ENCODE peak calls at places on chromosomes 3 and 15, in four cellular contexts. P is K562, M is HCT116, N is HepG2. H is an unnamed sample. For H3K4me1, the result is how much of the 10 kb centered on the place peaks cover.

GRCh38 chr3:175704366-175705041 is 845.4 kb downstream of the NAALADL2 start:
- DNase-seq in P (no peak), M (no peak), N (no peak), H (no peak)

GRCh38 chr3:66428733-66429132 is 72.1 kb downstream of the LRIG1 start:
- DNase-seq in P (no peak), M (no peak), N (no peak), H (peak)

GRCh38 chr3:184428561-184429175 is 48.8 kb downstream of the CHRD start:
- DNase-seq in P (no peak), M (no peak), N (no peak), H (no peak)

GRCh38 chr3:59444293-59444671 is 394.5 kb upstream of the CFAP20DC start:
- DNase-seq in P (no peak), M (no peak), N (no peak), H (no peak)

GRCh38 chr3:85912981-85913380 is 954.2 kb downstream of the CADM2 start:
- DNase-seq in P (no peak), M (no peak), N (peak), H (peak)

GRCh38 chr15:101183226-101183925 is 68.5 kb downstream of the CHSY1 start:
- DNase-seq in P (no peak), M (no peak), N (no peak), H (no peak)

GRCh38 chr15:92779874-92780273 is 120.2 kb upstream of the CHD2 start:
- DNase-seq in P (no peak), M (no peak), N (no peak), H (no peak)

GRCh38 chr3:8767667-8768363 is 1.6 kb downstream of the OXTR start:
- DNase-seq in P (no peak), M (no peak), N (peak), H (no peak)

GRCh38 chr15:57159767-57160166 is 216.5 kb upstream of the CGNL1 start:
- DNase-seq in P (no peak), M (no peak), N (no peak), H (no peak)

GRCh38 chr3:62057339-62058047 is 315.9 kb downstream of the FEZF2 start:
- DNase-seq in P (no peak), M (no peak), N (peak), H (no peak)
- TF ChIP-seq TCF7L2 in P (no peak), M (no peak), N (no peak), H (no peak)

GRCh38 chr3:14423963-14424362 is 21.6 kb downstream of the SLC6A6 start:
- DNase-seq in P (no peak), M (no peak), N (no peak), H (no peak)

GRCh38 chr3:14424711-14425573 is 22.5 kb downstream of the SLC6A6 start:
- DNase-seq in P (peak), M (no peak), N (no peak), H (no peak)

GRCh38 chr3:14422016-14422963 is 19.9 kb downstream of the SLC6A6 start:
- DNase-seq in P (no peak), M (no peak), N (no peak), H (no peak)

GRCh38 chr3:14425574-14426304 is 23.3 kb downstream of the SLC6A6 start:
- DNase-seq in P (no peak), M (no peak), N (no peak), H (no peak)

DNA sequence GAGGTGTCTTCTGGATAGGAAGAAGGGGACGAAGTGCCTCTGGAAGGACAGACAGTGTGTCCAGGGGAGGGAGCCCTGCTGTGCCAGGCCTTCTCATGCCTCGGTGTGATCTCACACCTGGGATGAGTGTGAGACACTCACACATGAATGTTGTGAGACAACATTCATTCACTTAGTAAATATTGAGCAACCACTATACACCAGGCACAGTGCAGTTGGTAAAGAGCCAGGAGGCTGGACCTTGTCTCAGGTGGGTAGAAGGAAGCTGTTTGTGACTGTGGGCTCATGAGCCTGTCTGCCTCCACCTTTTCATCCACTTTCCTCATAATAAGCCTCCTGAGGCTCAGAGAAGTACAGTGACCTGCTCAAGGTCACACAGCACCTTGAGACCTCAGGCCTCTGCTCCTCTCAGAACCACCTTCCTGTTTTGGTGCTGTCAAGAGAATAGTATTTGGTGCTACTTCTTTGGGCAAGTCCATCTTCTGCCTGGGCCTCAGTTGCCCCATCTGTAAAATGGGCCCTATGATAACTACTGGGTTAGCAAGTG is 20.9 kb downstream of the SLC6A6 start:
- DNase-seq in P (no peak), M (no peak), N (peak), H (no peak)
- H3K4me1 ChIP-seq in P (under half), M (under half), N (under half), H (half or more)

DNA sequence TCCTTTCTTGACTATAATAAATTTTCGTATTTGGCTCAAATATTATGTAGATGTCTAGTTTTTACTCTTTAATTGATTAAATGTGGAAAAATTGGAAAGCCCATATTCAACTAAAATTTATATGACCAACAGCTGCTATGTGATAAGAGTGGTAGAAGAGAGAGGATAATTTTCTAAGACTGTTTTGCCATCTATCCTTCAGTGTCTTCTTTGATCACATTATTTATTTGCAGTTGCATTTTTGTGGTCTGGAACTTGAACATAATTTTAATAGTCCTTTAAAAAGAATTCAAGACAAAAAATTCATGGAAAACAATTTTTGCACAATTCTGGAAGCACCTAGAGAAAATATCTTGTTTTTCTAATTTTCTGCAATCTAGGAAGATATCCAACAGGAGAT is 213.3 kb upstream of the THBS1 start:
- DNase-seq in P (no peak), M (no peak), N (no peak), H (no peak)
- TF ChIP-seq TCF7L2 in P (no peak), M (no peak), N (no peak), H (no peak)

GRCh38 chr3:113829576-113830354 is 8.8 kb upstream of the GRAMD1C start:
- DNase-seq in P (no peak), M (no peak), N (no peak), H (no peak)
- H3K4me1 ChIP-seq in P (under half), M (under half), N (under half), H (under half)

DNA sequence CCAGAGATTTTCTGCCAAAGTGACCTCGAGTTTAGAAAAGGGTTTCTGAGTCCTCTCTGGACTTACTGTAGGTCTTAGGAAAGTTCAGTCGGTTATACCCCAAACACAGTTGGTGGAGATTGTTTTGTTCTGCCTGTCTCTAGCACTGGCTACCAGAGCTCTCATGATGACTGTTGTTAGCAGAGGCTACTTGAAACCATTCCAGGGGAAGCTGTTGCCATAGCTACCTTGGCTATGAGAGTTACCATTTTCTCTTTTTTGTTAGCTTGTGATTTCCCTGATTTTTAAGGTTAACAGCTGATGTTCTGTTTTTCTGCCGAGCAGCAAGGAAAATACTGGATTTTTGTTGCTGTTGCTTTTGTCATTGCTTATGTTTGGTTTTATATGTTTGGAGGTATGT is 26.7 kb downstream of the ABHD2 start:
- DNase-seq in P (no peak), M (no peak), N (no peak), H (no peak)
- TF ChIP-seq TCF7L2 in P (no peak), M (no peak), N (no peak), H (no peak)

GRCh38 chr15:75107509-75107904 is 84.1 kb downstream of the PPCDC start:
- DNase-seq in P (no peak), M (no peak), N (no peak), H (no peak)

GRCh38 chr15:75112278-75112847 is 89.0 kb downstream of the PPCDC start:
- DNase-seq in P (peak), M (no peak), N (no peak), H (no peak)

GRCh38 chr15:75109021-75109690 is 85.8 kb downstream of the PPCDC start:
- DNase-seq in P (no peak), M (no peak), N (no peak), H (no peak)

GRCh38 chr15:75107905-75108838 is 84.8 kb downstream of the PPCDC start:
- DNase-seq in P (no peak), M (peak), N (peak), H (no peak)

DNA sequence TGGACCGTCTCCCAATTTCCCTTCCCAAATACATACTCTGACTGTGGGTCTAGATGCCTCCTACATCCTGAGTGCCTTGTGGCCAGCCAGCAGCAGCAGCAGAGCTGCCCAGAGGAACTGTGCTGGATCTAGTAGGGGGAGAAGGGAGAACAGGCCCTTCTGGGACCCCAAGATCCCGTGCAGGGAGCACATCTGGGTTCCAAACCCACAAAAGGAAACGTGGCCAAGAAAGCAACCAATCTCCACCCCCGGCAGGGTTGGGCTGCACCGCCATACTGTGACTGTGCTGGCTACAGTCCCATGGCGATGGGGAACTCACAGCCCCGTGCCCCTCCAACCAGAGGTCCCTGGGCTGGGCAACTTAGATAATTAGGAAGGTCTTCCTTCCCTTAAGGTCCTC is 86.3 kb downstream of the PPCDC start:
- DNase-seq in P (no peak), M (no peak), N (no peak), H (no peak)
- H3K4me1 ChIP-seq in P (under half), M (under half), N (half or more), H (under half)

GRCh38 chr3:127754411-127755304 is 67.7 kb downstream of the MGLL start:
- DNase-seq in P (no peak), M (no peak), N (no peak), H (no peak)
- TF ChIP-seq TCF7L2 in P (no peak), M (no peak), N (no peak), H (no peak)

GRCh38 chr3:178259703-178260102 is 276.5 kb upstream of the KCNMB2 start:
- DNase-seq in P (no peak), M (no peak), N (no peak), H (no peak)

GRCh38 chr3:178267158-178267838 is 268.9 kb upstream of the KCNMB2 start:
- DNase-seq in P (no peak), M (no peak), N (no peak), H (no peak)

GRCh38 chr3:178258121-178258520 is 278.1 kb upstream of the KCNMB2 start:
- DNase-seq in P (no peak), M (no peak), N (no peak), H (no peak)

GRCh38 chr3:178260887-178261286 is 275.3 kb upstream of the KCNMB2 start:
- DNase-seq in P (peak), M (no peak), N (no peak), H (no peak)

DNA sequence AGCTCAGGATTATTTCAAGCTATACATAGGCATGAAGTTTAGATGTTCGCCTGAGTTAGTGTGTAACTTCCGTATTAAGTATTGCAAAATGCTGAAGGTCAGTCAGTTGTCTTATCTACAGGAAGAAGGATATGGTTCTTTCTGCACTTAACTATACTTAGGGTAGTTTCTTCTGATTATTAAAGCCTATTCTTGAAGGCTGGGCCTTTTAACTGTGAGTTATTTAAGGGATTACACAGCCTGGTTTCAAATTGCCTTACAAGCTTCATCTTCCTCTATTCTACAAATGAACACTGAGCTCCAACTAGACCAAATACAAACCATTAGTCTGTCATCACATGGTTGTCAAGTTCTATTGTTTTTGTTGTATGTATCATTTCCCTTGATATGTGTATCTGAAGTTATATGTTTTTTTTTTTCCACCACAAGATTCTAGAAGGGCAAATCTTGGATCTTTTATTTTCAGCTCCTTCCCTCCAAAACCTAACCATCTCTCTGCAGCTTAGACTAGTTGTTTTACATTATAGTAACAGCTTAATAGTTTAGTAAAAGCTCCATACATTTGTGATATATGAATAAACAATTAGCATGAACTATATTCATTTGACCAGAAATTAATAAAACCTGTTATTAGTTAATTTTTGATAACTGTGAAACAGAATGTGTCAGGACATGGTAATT is 272.9 kb upstream of the KCNMB2 start:
- DNase-seq in P (no peak), M (no peak), N (no peak), H (no peak)
- H3K4me1 ChIP-seq in P (under half), M (under half), N (under half), H (under half)

GRCh38 chr15:29204356-29204755 is 65.3 kb downstream of the NSMCE3 start:
- DNase-seq in P (no peak), M (no peak), N (no peak), H (no peak)

GRCh38 chr15:29207758-29208108 is 61.9 kb downstream of the NSMCE3 start:
- DNase-seq in P (no peak), M (no peak), N (no peak), H (no peak)

GRCh38 chr15:29207027-29207757 is 62.4 kb downstream of the NSMCE3 start:
- DNase-seq in P (no peak), M (no peak), N (no peak), H (no peak)

DNA sequence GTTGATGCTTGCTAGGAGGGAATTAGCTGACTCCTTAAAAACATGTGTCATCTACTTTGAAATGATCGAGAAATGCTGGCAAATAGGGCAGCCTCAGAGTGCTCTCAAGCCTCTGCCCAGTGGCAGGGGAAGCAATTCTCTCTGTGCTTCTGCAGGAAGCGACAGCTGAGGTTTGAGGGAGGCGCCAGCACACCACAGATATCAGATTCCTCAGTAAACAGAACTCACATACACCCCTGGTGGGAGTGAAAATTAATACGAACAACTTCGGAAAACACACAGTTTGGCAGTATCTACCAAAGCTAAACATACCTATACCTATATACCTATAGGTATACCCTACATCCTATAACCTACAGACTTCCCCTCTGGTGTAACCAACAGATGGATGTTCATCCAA is 61.3 kb downstream of the NSMCE3 start:
- DNase-seq in P (no peak), M (no peak), N (no peak), H (no peak)
- TF ChIP-seq TCF7L2 in P (no peak), M (no peak), N (no peak), H (no peak)

GRCh38 chr3:181839915-181840295 is 128.2 kb downstream of the SOX2 start:
- DNase-seq in P (no peak), M (no peak), N (no peak), H (no peak)
- H3K4me1 ChIP-seq in P (under half), M (under half), N (under half), H (under half)

H was measured in Panc1.